ENCODE peak calls at places on chromosomes 6 and 20, in six cellular contexts. One of them, this sample, is unnamed.

GRCh38 chr20:23100754-23101107 is 14.6 kb upstream of the CD93 start:
- DNase-seq in stomach: no peak
- DNase-seq in NCI-H774: no peak
- DNase-seq in activated T-cell treated with anti-CD3 and anti-CD28 coated beads, Interleukin-2, amount 50 U/mL, for 4 hours: no peak
- DNase-seq in epithelial cell of esophagus: no peak
- DNase-seq in breast epithelium: no peak
- DNase-seq in this sample: no peak

GRCh38 chr6:2744206-2744771 is 6.4 kb downstream of the MYLK4 start:
- DNase-seq in activated T-cell treated with anti-CD3 and anti-CD28 coated beads, Interleukin-2, amount 50 U/mL, for 4 hours: no peak
- DNase-seq in stomach: peak; percentile 42
- DNase-seq in breast epithelium: no peak
- DNase-seq in NCI-H774: peak; percentile 12
- DNase-seq in epithelial cell of esophagus: no peak
- DNase-seq in this sample: no peak

GRCh38 chr20:32792316-32792715 is 27.4 kb upstream of the MAPRE1 start:
- DNase-seq in activated T-cell treated with anti-CD3 and anti-CD28 coated beads, Interleukin-2, amount 50 U/mL, for 4 hours: peak; percentile 20
- DNase-seq in breast epithelium: peak; percentile 44
- DNase-seq in NCI-H774: no peak
- DNase-seq in stomach: no peak
- DNase-seq in epithelial cell of esophagus: no peak
- DNase-seq in this sample: no peak

GRCh38 chr6:52499026-52499425 is 77.8 kb downstream of the TRAM2 start:
- DNase-seq in stomach: no peak
- DNase-seq in epithelial cell of esophagus: peak; percentile 48
- DNase-seq in breast epithelium: no peak
- DNase-seq in activated T-cell treated with anti-CD3 and anti-CD28 coated beads, Interleukin-2, amount 50 U/mL, for 4 hours: no peak
- DNase-seq in NCI-H774: no peak
- DNase-seq in this sample: no peak

GRCh38 chr6:106534564-106534982 is 94.7 kb downstream of the RTN4IP1 start:
- DNase-seq in epithelial cell of esophagus: peak; percentile 44
- DNase-seq in stomach: no peak
- DNase-seq in breast epithelium: no peak
- DNase-seq in activated T-cell treated with anti-CD3 and anti-CD28 coated beads, Interleukin-2, amount 50 U/mL, for 4 hours: peak; percentile 50
- DNase-seq in NCI-H774: no peak
- DNase-seq in this sample: no peak

GRCh38 chr20:49747707-49748524 is 34.2 kb upstream of the B4GALT5 start:
- DNase-seq in stomach: peak; percentile 81
- DNase-seq in breast epithelium: peak; percentile 91
- DNase-seq in NCI-H774: no peak
- DNase-seq in activated T-cell treated with anti-CD3 and anti-CD28 coated beads, Interleukin-2, amount 50 U/mL, for 4 hours: no peak
- DNase-seq in epithelial cell of esophagus: no peak
- DNase-seq in this sample: no peak

GRCh38 chr6:129889580-129889979 is 28.5 kb upstream of the TMEM244 start:
- DNase-seq in NCI-H774: no peak
- DNase-seq in epithelial cell of esophagus: peak; percentile 87
- DNase-seq in stomach: no peak
- DNase-seq in activated T-cell treated with anti-CD3 and anti-CD28 coated beads, Interleukin-2, amount 50 U/mL, for 4 hours: no peak
- DNase-seq in breast epithelium: no peak
- DNase-seq in this sample: no peak

GRCh38 chr20:41287327-41287726 is 30.2 kb downstream of the ZHX3 start:
- DNase-seq in stomach: no peak
- DNase-seq in NCI-H774: no peak
- DNase-seq in epithelial cell of esophagus: peak; percentile 87
- DNase-seq in activated T-cell treated with anti-CD3 and anti-CD28 coated beads, Interleukin-2, amount 50 U/mL, for 4 hours: no peak
- DNase-seq in breast epithelium: no peak
- DNase-seq in this sample: no peak

GRCh38 chr6:73299171-73300073 is 36.4 kb upstream of the KHDC1 start:
- DNase-seq in NCI-H774: no peak
- DNase-seq in breast epithelium: no peak
- DNase-seq in activated T-cell treated with anti-CD3 and anti-CD28 coated beads, Interleukin-2, amount 50 U/mL, for 4 hours: no peak
- DNase-seq in epithelial cell of esophagus: no peak
- DNase-seq in stomach: no peak
- DNase-seq in this sample: no peak

GRCh38 chr20:43360016-43360415 is 97.7 kb upstream of the SRSF6 start:
- DNase-seq in epithelial cell of esophagus: no peak
- DNase-seq in activated T-cell treated with anti-CD3 and anti-CD28 coated beads, Interleukin-2, amount 50 U/mL, for 4 hours: no peak
- DNase-seq in breast epithelium: no peak
- DNase-seq in stomach: no peak
- DNase-seq in NCI-H774: no peak
- DNase-seq in this sample: no peak

GRCh38 chr6:140824595-140824994 is 1308.1 kb upstream of the GJE1 start:
- DNase-seq in epithelial cell of esophagus: no peak
- DNase-seq in activated T-cell treated with anti-CD3 and anti-CD28 coated beads, Interleukin-2, amount 50 U/mL, for 4 hours: no peak
- DNase-seq in NCI-H774: no peak
- DNase-seq in stomach: no peak
- DNase-seq in breast epithelium: no peak
- DNase-seq in this sample: no peak

GRCh38 chr6:39347906-39348585 is 25.5 kb upstream of the KCNK16 start:
- DNase-seq in activated T-cell treated with anti-CD3 and anti-CD28 coated beads, Interleukin-2, amount 50 U/mL, for 4 hours: peak; percentile 41
- DNase-seq in stomach: peak; percentile 72
- DNase-seq in NCI-H774: peak; percentile 40
- DNase-seq in epithelial cell of esophagus: peak; percentile 58
- DNase-seq in breast epithelium: peak; percentile 28
- DNase-seq in this sample: peak; percentile 83

GRCh38 chr20:63969851-63970713 is at the start of gene ZNF512B:
- DNase-seq in epithelial cell of esophagus: peak; percentile 62
- DNase-seq in NCI-H774: peak; percentile 47
- DNase-seq in breast epithelium: peak; percentile 26
- DNase-seq in stomach: peak; percentile 73
- DNase-seq in activated T-cell treated with anti-CD3 and anti-CD28 coated beads, Interleukin-2, amount 50 U/mL, for 4 hours: peak; percentile 59
- DNase-seq in this sample: peak; percentile 57

GRCh38 chr6:30238178-30238795 is 25.1 kb upstream of the TRIM26 start:
- DNase-seq in activated T-cell treated with anti-CD3 and anti-CD28 coated beads, Interleukin-2, amount 50 U/mL, for 4 hours: no peak
- DNase-seq in stomach: no peak
- DNase-seq in NCI-H774: no peak
- DNase-seq in breast epithelium: no peak
- DNase-seq in epithelial cell of esophagus: peak; percentile 45
- DNase-seq in this sample: peak; percentile 38

GRCh38 chr6:30244560-30244959 is 31.4 kb upstream of the TRIM26 start:
- DNase-seq in stomach: no peak
- DNase-seq in epithelial cell of esophagus: no peak
- DNase-seq in NCI-H774: no peak
- DNase-seq in activated T-cell treated with anti-CD3 and anti-CD28 coated beads, Interleukin-2, amount 50 U/mL, for 4 hours: no peak
- DNase-seq in breast epithelium: no peak
- DNase-seq in this sample: no peak

GRCh38 chr20:973785-974194 is 28.3 kb downstream of the RSPO4 start:
- DNase-seq in NCI-H774: no peak
- DNase-seq in stomach: no peak
- DNase-seq in epithelial cell of esophagus: peak; percentile 53
- DNase-seq in activated T-cell treated with anti-CD3 and anti-CD28 coated beads, Interleukin-2, amount 50 U/mL, for 4 hours: no peak
- DNase-seq in breast epithelium: no peak
- DNase-seq in this sample: peak; percentile 66

GRCh38 chr20:18857640-18858039 is 44.1 kb downstream of the SCP2D1 start:
- DNase-seq in epithelial cell of esophagus: peak; percentile 57
- DNase-seq in activated T-cell treated with anti-CD3 and anti-CD28 coated beads, Interleukin-2, amount 50 U/mL, for 4 hours: no peak
- DNase-seq in NCI-H774: no peak
- DNase-seq in stomach: no peak
- DNase-seq in breast epithelium: no peak
- DNase-seq in this sample: no peak

GRCh38 chr6:167892835-167893234 is 66.1 kb downstream of the AFDN start:
- DNase-seq in breast epithelium: no peak
- DNase-seq in NCI-H774: no peak
- DNase-seq in epithelial cell of esophagus: peak; percentile 23
- DNase-seq in stomach: no peak
- DNase-seq in activated T-cell treated with anti-CD3 and anti-CD28 coated beads, Interleukin-2, amount 50 U/mL, for 4 hours: no peak
- DNase-seq in this sample: peak; percentile 68

GRCh38 chr6:103672169-103672568 is 1187.5 kb downstream of the HACE1 start:
- DNase-seq in breast epithelium: no peak
- DNase-seq in NCI-H774: no peak
- DNase-seq in activated T-cell treated with anti-CD3 and anti-CD28 coated beads, Interleukin-2, amount 50 U/mL, for 4 hours: no peak
- DNase-seq in epithelial cell of esophagus: peak; percentile 18
- DNase-seq in stomach: no peak
- DNase-seq in this sample: no peak

GRCh38 chr6:170091000-170091638 is 199.8 kb downstream of the DLL1 start:
- DNase-seq in activated T-cell treated with anti-CD3 and anti-CD28 coated beads, Interleukin-2, amount 50 U/mL, for 4 hours: no peak
- DNase-seq in epithelial cell of esophagus: no peak
- DNase-seq in NCI-H774: no peak
- DNase-seq in stomach: peak; percentile 21
- DNase-seq in breast epithelium: no peak
- DNase-seq in this sample: no peak

GRCh38 chr6:157075549-157076426 is 247.5 kb downstream of the TMEM242 start:
- DNase-seq in NCI-H774: no peak
- DNase-seq in epithelial cell of esophagus: peak; percentile 43
- DNase-seq in stomach: no peak
- DNase-seq in breast epithelium: no peak
- DNase-seq in activated T-cell treated with anti-CD3 and anti-CD28 coated beads, Interleukin-2, amount 50 U/mL, for 4 hours: no peak
- DNase-seq in this sample: no peak

GRCh38 chr6:20933057-20933792 is 399.0 kb downstream of the CDKAL1 start:
- DNase-seq in activated T-cell treated with anti-CD3 and anti-CD28 coated beads, Interleukin-2, amount 50 U/mL, for 4 hours: no peak
- DNase-seq in stomach: no peak
- DNase-seq in breast epithelium: no peak
- DNase-seq in NCI-H774: peak; percentile 21
- DNase-seq in epithelial cell of esophagus: no peak
- DNase-seq in this sample: no peak

This sample was measured in H9.